ENCODE peak calls at places on chromosomes 6 and 20, in ten cellular contexts. B is fibroblast of the aortic adventitia, Q is colonic mucosa, J is GM20000, U is body of pancreas, T is pancreas, H is MM.1S, P is GM10248, F is upper lobe of right lung, E is astrocyte of the spinal cord. I is an unnamed sample.

GRCh38 chr6:827431-827830 is 134.5 kb upstream of the EXOC2 start:
- DNase-seq in E (no peak), J (no peak), P (peak; percentile 20), H (no peak), B (no peak), F (no peak), T (no peak), Q (no peak), U (no peak), I (no peak)

GRCh38 chr20:11792229-11792953 is 125.3 kb upstream of the BTBD3 start:
- DNase-seq in U (no peak), E (no peak), H (no peak), Q (no peak), J (no peak), B (no peak), T (no peak), P (no peak), F (no peak), I (no peak)

GRCh38 chr6:130421567-130421966 is 55.8 kb downstream of the TMEM200A start:
- DNase-seq in E (peak; percentile 92), P (no peak), H (no peak), Q (no peak), U (no peak), F (no peak), T (no peak), J (no peak), B (peak; percentile 79), I (no peak)

GRCh38 chr20:60851826-60852704 is 400.0 kb upstream of the CDH4 start:
- DNase-seq in P (no peak), B (no peak), J (no peak), U (no peak), H (peak; percentile 37), E (no peak), T (no peak), F (no peak), Q (no peak), I (no peak)

GRCh38 chr6:3894535-3895302 is 45.5 kb downstream of the FAM50B start:
- DNase-seq in U (no peak), T (no peak), Q (no peak), E (no peak), F (no peak), B (no peak), J (no peak), P (no peak), H (no peak), I (no peak)

GRCh38 chr6:135225911-135226310 is 44.8 kb downstream of the MYB start:
- DNase-seq in F (no peak), U (no peak), T (no peak), Q (no peak), H (no peak), J (no peak), E (no peak), P (no peak), B (no peak), I (no peak)

GRCh38 chr6:135568366-135568765 is 70.8 kb upstream of the AHI1 start:
- DNase-seq in T (no peak), P (peak; percentile 15), J (peak; percentile 36), Q (no peak), E (peak; percentile 91), H (peak; percentile 66), B (peak; percentile 97), F (no peak), U (peak; percentile 26), I (no peak)

GRCh38 chr6:2460216-2460734 is 214.9 kb upstream of the GMDS start:
- DNase-seq in T (no peak), B (no peak), H (no peak), Q (no peak), J (no peak), P (no peak), F (no peak), U (no peak), E (no peak), I (no peak)

GRCh38 chr6:109513571-109514071 is 30.6 kb upstream of the ZBTB24 start:
- DNase-seq in T (no peak), B (peak; percentile 92), E (peak; percentile 83), U (no peak), H (no peak), J (no peak), F (no peak), P (no peak), Q (no peak), I (no peak)

GRCh38 chr20:32623667-32624157 is 38.6 kb upstream of the NOL4L start:
- DNase-seq in P (no peak), T (no peak), B (no peak), J (no peak), E (no peak), F (no peak), H (no peak), U (no peak), Q (no peak), I (no peak)

GRCh38 chr6:109925060-109925459 is 53.1 kb upstream of the GPR6 start:
- DNase-seq in Q (no peak), H (no peak), E (no peak), U (no peak), P (no peak), J (no peak), T (no peak), F (no peak), B (peak; percentile 4), I (no peak)

GRCh38 chr6:165574220-165574619 is 88.8 kb downstream of the PDE10A start:
- DNase-seq in J (no peak), B (no peak), Q (no peak), F (no peak), P (no peak), U (no peak), E (no peak), H (no peak), T (no peak), I (no peak)

GRCh38 chr6:141675957-141676356 is 456.8 kb upstream of the GJE1 start:
- DNase-seq in U (no peak), T (no peak), B (peak; percentile 36), P (no peak), Q (no peak), E (peak; percentile 29), J (no peak), F (no peak), H (no peak), I (no peak)

GRCh38 chr6:150766201-150766997 is 99.1 kb upstream of the MTHFD1L start:
- DNase-seq in T (no peak), P (no peak), U (no peak), E (peak; percentile 69), J (no peak), F (no peak), H (no peak), Q (no peak), B (peak; percentile 42), I (no peak)

GRCh38 chr6:14068133-14068532 is 49.4 kb upstream of the CD83 start:
- DNase-seq in E (peak; percentile 95), J (no peak), T (no peak), B (peak; percentile 76), Q (no peak), F (no peak), P (no peak), U (no peak), H (no peak), I (no peak)

GRCh38 chr6:40328376-40328987 is 258.7 kb downstream of the LRFN2 start:
- DNase-seq in J (peak; percentile 19), F (peak; percentile 76), U (peak; percentile 79), P (no peak), T (peak; percentile 82), E (no peak), B (no peak), Q (peak; percentile 42), H (peak; percentile 35), I (no peak)

DNA sequence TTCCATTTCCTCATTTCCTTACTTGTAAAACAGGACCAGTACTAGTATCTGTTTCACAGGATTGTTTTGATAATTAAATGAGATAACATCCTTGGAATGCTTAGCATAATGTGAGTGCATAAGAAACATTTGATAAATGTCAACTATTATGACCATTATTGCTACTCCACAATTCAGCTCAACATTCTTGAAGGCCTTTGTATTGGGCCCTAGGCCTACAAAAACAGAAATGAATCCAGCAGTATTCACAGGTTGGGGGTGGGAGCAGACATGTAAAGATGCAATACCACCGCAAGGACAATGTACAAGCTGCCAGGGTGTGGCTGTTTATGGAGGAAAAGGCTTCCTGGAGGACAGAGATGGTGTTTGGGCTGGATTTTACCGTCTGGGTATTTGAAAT is 57.2 kb upstream of the EPB41L1 start:
- DNase-seq in Q (peak; percentile 78), J (no peak), E (peak; percentile 69), H (no peak), B (peak; percentile 91), U (no peak), F (no peak), T (no peak), P (no peak), I (no peak)
- TF ChIP-seq CTCF in Q (no peak), J (no peak), E (no peak), H (no peak), B (no peak), U (no peak), F (no peak), T (no peak), P (no peak), I (no peak)

DNA sequence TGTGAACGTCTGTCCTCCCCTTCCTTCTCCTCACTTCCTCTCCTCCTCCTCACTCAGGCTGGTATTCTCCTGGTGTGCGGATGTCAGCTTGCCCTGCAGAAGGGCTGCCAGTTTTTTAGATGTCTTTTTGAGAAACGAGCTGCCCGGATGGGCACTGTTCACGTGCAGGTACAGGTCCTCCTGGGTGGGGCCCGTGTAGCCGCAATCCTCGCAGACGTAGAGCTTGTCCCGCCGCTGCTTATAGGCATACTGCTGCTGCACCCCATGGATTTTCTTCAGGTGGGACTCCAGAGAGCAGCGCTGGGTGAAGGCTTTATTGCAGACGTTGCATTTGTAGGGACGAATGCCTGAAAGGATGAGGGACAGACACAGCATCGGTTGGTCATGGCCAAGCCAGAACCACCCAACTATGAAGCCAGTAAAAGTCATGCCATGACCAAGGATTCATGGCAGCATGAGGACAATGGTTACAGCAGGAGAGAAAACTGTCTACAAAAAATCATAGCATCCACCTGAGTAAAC is 33.0 kb downstream of the OVOL2 start:
- DNase-seq in B (no peak), J (no peak), T (no peak), Q (no peak), H (no peak), F (no peak), E (no peak), P (no peak), U (no peak), I (no peak)
- TF ChIP-seq CTCF in B (no peak), J (no peak), T (no peak), Q (no peak), H (no peak), F (no peak), E (no peak), P (no peak), U (no peak), I (no peak)

DNA sequence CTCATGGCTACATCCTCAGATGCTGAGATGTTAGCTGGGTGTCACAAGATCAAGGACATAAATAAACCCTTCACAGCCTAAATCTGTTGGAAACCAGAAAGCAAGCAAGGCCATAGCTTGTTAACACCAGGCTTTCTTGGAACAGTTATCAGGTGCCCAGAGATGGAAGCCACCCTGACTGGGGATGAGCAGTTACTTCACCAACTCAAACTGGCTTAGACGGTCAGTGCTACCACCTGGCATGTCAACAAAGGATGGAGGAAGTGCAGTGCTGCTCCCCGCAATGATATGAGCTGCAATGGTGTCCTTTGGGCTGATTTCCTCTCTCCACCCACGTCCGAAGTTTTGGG is 28.9 kb upstream of the SMIM29 start:
- DNase-seq in Q (no peak), J (no peak), U (no peak), F (no peak), B (no peak), T (no peak), E (no peak), P (no peak), H (no peak), I (no peak)
- TF ChIP-seq CTCF in Q (no peak), J (no peak), U (no peak), F (no peak), B (no peak), T (no peak), E (no peak), P (no peak), H (no peak), I (no peak)

GRCh38 chr6:31114970-31115849 is 610 bp downstream of the PSORS1C1 start:
- DNase-seq in P (no peak), F (no peak), B (peak; percentile 66), U (no peak), E (peak; percentile 69), J (no peak), T (no peak), H (no peak), Q (no peak), I (no peak)
- TF ChIP-seq CTCF in P (no peak), F (peak; percentile 34), B (peak; percentile 38), U (no peak), E (peak; percentile 55), J (no peak), T (no peak), H (peak; percentile 11), Q (no peak), I (peak; percentile 15)

I was measured in osteocyte.